ENCODE peak calls at places on chromosomes 7 and 10, in four cellular contexts. W, I, L and N are unnamed samples.
A peak's percentile ranks its signal among the peaks of the same experiment; 100 is the strongest.

GRCh38 chr7:88664630-88665233 is 94.8 kb upstream of the ZNF804B start:
- DNase-seq in L (no peak), W (peak; percentile 7), I (no peak), N (no peak)

GRCh38 chr7:81299272-81299671 is 380.4 kb upstream of the SEMA3C start:
- DNase-seq in L (no peak), W (peak; percentile 25), I (no peak), N (no peak)

GRCh38 chr7:12350971-12351370 is 52.7 kb downstream of the VWDE start:
- DNase-seq in I (no peak), L (no peak), W (no peak), N (no peak)

GRCh38 chr7:8284606-8285005 is 22.6 kb upstream of the ICA1 start:
- DNase-seq in L (no peak), I (no peak), W (peak; percentile 56), N (no peak)

GRCh38 chr10:97025613-97026242 is 160.0 kb downstream of the SLIT1 start:
- DNase-seq in L (no peak), I (peak; percentile 65), W (peak; percentile 25), N (no peak)

GRCh38 chr10:44462338-44462914 is 77.5 kb upstream of the CXCL12 start:
- DNase-seq in I (no peak), W (no peak), L (no peak), N (no peak)

GRCh38 chr10:70804424-70804814 is 11.3 kb upstream of the SGPL1 start:
- DNase-seq in I (no peak), W (no peak), L (no peak), N (no peak)

GRCh38 chr7:124480821-124481290 is 284.7 kb downstream of the GPR37 start:
- DNase-seq in W (no peak), L (no peak), I (no peak), N (no peak)

GRCh38 chr7:39312254-39312989 is 253.8 kb upstream of the YAE1 start:
- DNase-seq in I (no peak), L (no peak), W (no peak), N (no peak)

GRCh38 chr7:44541-44896 is 147.9 kb upstream of the FAM20C start:
- DNase-seq in W (no peak), L (no peak), I (no peak), N (no peak)

GRCh38 chr10:132708441-132708840 is 77.5 kb downstream of the NKX6-2 start:
- DNase-seq in W (no peak), L (no peak), I (peak; percentile 73), N (no peak)

GRCh38 chr7:131170440-131171105 is 157.1 kb upstream of the MKLN1 start:
- DNase-seq in L (no peak), I (no peak), W (no peak), N (no peak)